ENCODE peak calls at places on chromosomes 3 and 15, in seven cellular contexts. G is IMR-90, Q is mesenchymal stem cell, N is H1, D is H9, V is trophoblast cell, I is neuronal stem cell. U is an unnamed sample.

GRCh38 chr3:193620650-193621049 is 27.6 kb downstream of the OPA1 start:
- DNase-seq in G (peak; percentile 66), Q (peak; percentile 61), N (no peak), D (no peak), V (no peak), I (no peak), U (no peak)

GRCh38 chr3:188523291-188523690 is 369.3 kb downstream of the LPP start:
- DNase-seq in G (no peak), Q (no peak), N (no peak), D (no peak), V (no peak), I (no peak), U (no peak)

GRCh38 chr3:18215639-18216038 is 209.5 kb downstream of the SATB1 start:
- DNase-seq in G (no peak), Q (no peak), N (no peak), D (no peak), V (no peak), I (no peak), U (no peak)

GRCh38 chr3:126934149-126934548 is 48.8 kb upstream of the PLXNA1 start:
- DNase-seq in G (peak; percentile 69), Q (peak; percentile 83), N (no peak), D (no peak), V (peak; percentile 69), I (peak; percentile 68), U (peak; percentile 96)

GRCh38 chr15:92451225-92451825 is 57.6 kb downstream of the ST8SIA2 start:
- DNase-seq in G (peak; percentile 26), Q (peak; percentile 47), N (no peak), D (no peak), V (peak; percentile 79), I (no peak), U (peak; percentile 34)

GRCh38 chr15:51075364-51075763 is 19.3 kb downstream of the TNFAIP8L3 start:
- DNase-seq in G (no peak), Q (no peak), N (no peak), D (no peak), V (no peak), I (no peak), U (no peak)

GRCh38 chr3:122977645-122978466 is 49.7 kb downstream of the SEMA5B start:
- DNase-seq in G (peak; percentile 84), Q (peak; percentile 70), N (no peak), D (peak; percentile 67), V (peak; percentile 56), I (peak; percentile 60), U (peak; percentile 91)

GRCh38 chr15:99973351-99973750 is 240.1 kb upstream of the LYSMD4 start:
- DNase-seq in G (no peak), Q (no peak), N (no peak), D (no peak), V (no peak), I (no peak), U (no peak)

GRCh38 chr3:119636891-119637611 is 23.3 kb downstream of the POPDC2 start:
- DNase-seq in G (no peak), Q (peak; percentile 10), N (no peak), D (no peak), V (no peak), I (no peak), U (no peak)

GRCh38 chr15:101488300-101489164 is 975 bp downstream of the PCSK6 start:
- DNase-seq in G (no peak), Q (no peak), N (peak; percentile 60), D (no peak), V (no peak), I (peak; percentile 35), U (no peak)

GRCh38 chr15:66854012-66854965 is 152.3 kb downstream of the SMAD6 start:
- DNase-seq in G (no peak), Q (no peak), N (peak; percentile 53), D (peak; percentile 42), V (no peak), I (no peak), U (no peak)
- H3K23ac ChIP-seq in G (no peak overlapping the region), Q (no peak overlapping the region), N (no peak overlapping the region), D (no peak overlapping the region), V (no peak overlapping the region), I (no peak overlapping the region), U (no peak overlapping the region)

GRCh38 chr3:124696011-124696410 is 34.2 kb upstream of the UMPS start:
- DNase-seq in G (no peak), Q (no peak), N (no peak), D (no peak), V (no peak), I (no peak), U (no peak)
- H3K27ac ChIP-seq in G (no peak overlapping the region), Q (no peak overlapping the region), N (no peak overlapping the region), D (no peak overlapping the region), V (no peak overlapping the region), I (no peak overlapping the region), U (no peak overlapping the region)

DNA sequence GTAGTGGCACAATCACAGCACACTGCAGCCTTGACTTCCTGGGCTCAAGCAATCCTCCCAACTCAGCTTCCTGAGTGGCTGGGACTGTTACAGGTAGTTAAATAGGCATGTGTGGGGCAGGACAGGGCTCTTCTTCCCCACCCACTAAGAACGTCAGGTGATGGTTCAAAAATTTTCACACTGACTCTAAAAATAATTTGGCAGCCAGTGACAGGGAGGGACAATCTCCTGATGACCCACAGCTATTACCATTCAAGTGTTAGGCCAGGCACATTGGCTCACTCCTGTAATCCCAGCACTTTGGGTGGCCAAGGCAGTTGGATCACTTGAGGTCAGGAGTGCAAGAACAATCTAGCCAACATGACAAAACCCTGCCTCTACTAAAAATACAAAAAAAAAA is 12.2 kb upstream of the TRMT10C start:
- DNase-seq in G (no peak), Q (no peak), N (no peak), D (no peak), V (no peak), I (no peak), U (no peak)
- H3K23ac ChIP-seq in G (no peak overlapping the region), Q (no peak overlapping the region), N (no peak overlapping the region), D (no peak overlapping the region), V (no peak overlapping the region), I (no peak overlapping the region), U (no peak overlapping the region)

GRCh38 chr15:63372018-63372705 is 9.5 kb downstream of the CA12 start:
- DNase-seq in G (peak; percentile 98), Q (peak; percentile 90), N (no peak), D (no peak), V (peak; percentile 16), I (no peak), U (no peak)
- H3K27ac ChIP-seq in G (peak overlapping the region; percentile 86), Q (peak overlapping the region; percentile 1), N (no peak overlapping the region), D (no peak overlapping the region), V (no peak overlapping the region), I (no peak overlapping the region), U (no peak overlapping the region)

U was measured in mesendoderm.